ENCODE peak calls at places on chromosomes 12 and 14, in four cellular contexts. E, R, B and G are unnamed samples.
A peak's percentile ranks its signal among the peaks of the same experiment; 100 is the strongest.

GRCh38 chr14:56004323-56004722 is 113.9 kb upstream of the PELI2 start:
- DNase-seq in E (no peak), R (no peak), B (no peak), G (no peak)

GRCh38 chr12:132204064-132204821 is 60.0 kb downstream of the NOC4L start:
- DNase-seq in E (no peak), R (no peak), B (no peak), G (no peak)

GRCh38 chr12:53159195-53159834 is 21.2 kb upstream of the ZNF740 start:
- DNase-seq in E (peak; percentile 90), R (peak; percentile 72), B (peak; percentile 96), G (peak; percentile 77)

GRCh38 chr12:52160200-52160599 is 31.6 kb downstream of the KRT80 start:
- DNase-seq in E (no peak), R (no peak), B (no peak), G (no peak)

GRCh38 chr12:133217219-133217618 is 18.5 kb downstream of the ANHX start:
- DNase-seq in E (no peak), R (no peak), B (no peak), G (no peak)

GRCh38 chr14:103880334-103880985 is 33.1 kb upstream of the PPP1R13B start:
- DNase-seq in E (no peak), R (no peak), B (peak; percentile 54), G (no peak)

GRCh38 chr12:47111392-47111778 is 31.6 kb upstream of the AMIGO2 start:
- DNase-seq in E (no peak), R (no peak), B (no peak), G (no peak)

GRCh38 chr12:78759387-78759786 is 105.2 kb upstream of the SYT1 start:
- DNase-seq in E (no peak), R (no peak), B (no peak), G (peak; percentile 1)

GRCh38 chr12:93514853-93515252 is 47.5 kb downstream of the MRPL42 start:
- DNase-seq in E (no peak), R (no peak), B (no peak), G (no peak)

GRCh38 chr14:75794615-75795038 is 133.6 kb downstream of the TTLL5 start:
- DNase-seq in E (no peak), R (no peak), B (no peak), G (peak; percentile 9)

GRCh38 chr12:117662620-117663395 is 301.4 kb upstream of the NOS1 start:
- DNase-seq in E (no peak), R (no peak), B (no peak), G (no peak)

GRCh38 chr12:76337583-76337982 is 10.6 kb downstream of the BBS10 start:
- DNase-seq in E (no peak), R (no peak), B (no peak), G (no peak)

GRCh38 chr12:114799574-114800487 is 115.9 kb upstream of the TBX3 start:
- DNase-seq in E (no peak), R (no peak), B (no peak), G (peak; percentile 100)

GRCh38 chr14:88962356-88962755 is 137.9 kb downstream of the TTC8 start:
- DNase-seq in E (no peak), R (no peak), B (no peak), G (no peak)

GRCh38 chr12:50151047-50151687 is 16.0 kb downstream of the CERS5 start:
- DNase-seq in E (no peak), R (no peak), B (no peak), G (no peak)

GRCh38 chr12:55725556-55725955 is 3.3 kb downstream of the CD63 start:
- DNase-seq in E (no peak), R (no peak), B (no peak), G (no peak)

GRCh38 chr12:52010152-52010622 is 3.4 kb downstream of the TAMALIN start:
- DNase-seq in E (peak; percentile 89), R (no peak), B (no peak), G (peak; percentile 72)

GRCh38 chr12:6450869-6451347 is 934 bp upstream of the TAPBPL start:
- DNase-seq in E (no peak), R (no peak), B (no peak), G (no peak)

GRCh38 chr12:85036241-85036707 is at the start of the genes LRRIQ1 and TSPAN19:
- DNase-seq in E (no peak), R (peak; percentile 27), B (peak; percentile 75), G (peak; percentile 54)

GRCh38 chr14:58243790-58244555 is 670 bp upstream of the PSMA3 start:
- DNase-seq in E (peak; percentile 33), R (no peak), B (peak; percentile 45), G (peak; percentile 54)

GRCh38 chr14:67584931-67585330 is 15.1 kb downstream of the PIGH start:
- DNase-seq in E (no peak), R (no peak), B (no peak), G (no peak)

DNA sequence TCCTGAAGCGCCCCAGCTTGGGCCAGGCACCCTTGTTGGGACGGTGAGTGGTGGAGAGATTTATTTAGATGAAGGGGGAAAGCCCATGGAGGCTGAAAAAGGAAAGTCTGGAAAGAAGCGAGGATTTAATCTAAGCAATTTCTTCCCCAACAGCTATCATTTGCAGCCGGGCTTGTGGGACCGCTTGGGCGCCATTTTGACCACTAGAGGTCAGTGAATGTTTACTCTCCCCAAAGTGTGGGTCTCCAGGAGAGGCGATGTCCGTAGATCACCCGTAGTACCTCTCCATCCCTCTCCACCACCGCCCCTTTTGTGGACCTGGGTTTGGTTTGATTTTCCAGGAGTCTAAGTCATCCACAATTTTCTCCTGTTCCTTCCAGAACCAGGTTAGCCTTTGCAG is 91.2 kb upstream of the PARP11 start:
- DNase-seq in E (peak; percentile 31), R (no peak), B (peak; percentile 26), G (peak; percentile 18)
- TF ChIP-seq JUNB in E (no peak), R (no peak), B (no peak), G (no peak)

DNA sequence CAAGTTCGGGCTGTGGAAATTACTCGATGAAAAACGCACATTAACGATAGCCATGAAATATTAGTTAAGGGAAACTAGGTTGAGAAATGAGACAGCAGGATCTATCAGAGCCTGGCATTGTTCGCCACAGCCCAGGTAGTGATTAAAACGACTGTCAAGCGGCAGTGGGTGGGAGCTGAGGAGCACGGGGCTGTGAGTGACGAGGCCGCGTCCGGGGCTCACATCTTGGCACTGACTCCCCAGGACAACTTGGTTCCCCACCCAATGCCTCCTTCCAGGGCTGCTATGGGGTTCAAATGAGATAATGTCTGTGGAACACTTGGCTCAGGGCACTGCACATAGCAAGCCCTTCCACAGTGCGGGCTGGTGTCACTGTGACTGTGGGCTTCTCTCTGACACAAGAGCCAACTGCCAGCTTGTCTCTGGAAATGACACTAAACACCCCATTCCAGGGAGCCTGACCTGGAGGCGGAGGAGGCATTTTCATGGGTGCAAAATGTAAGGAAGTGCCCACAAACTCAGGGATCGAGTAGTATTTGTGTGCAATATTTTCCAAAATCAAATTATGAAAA is 19.3 kb downstream of the MMAB start:
- DNase-seq in E (no peak), R (no peak), B (no peak), G (no peak)
- TF ChIP-seq POLR2A in E (peak; percentile 18), R (no peak), B (no peak), G (no peak)

DNA sequence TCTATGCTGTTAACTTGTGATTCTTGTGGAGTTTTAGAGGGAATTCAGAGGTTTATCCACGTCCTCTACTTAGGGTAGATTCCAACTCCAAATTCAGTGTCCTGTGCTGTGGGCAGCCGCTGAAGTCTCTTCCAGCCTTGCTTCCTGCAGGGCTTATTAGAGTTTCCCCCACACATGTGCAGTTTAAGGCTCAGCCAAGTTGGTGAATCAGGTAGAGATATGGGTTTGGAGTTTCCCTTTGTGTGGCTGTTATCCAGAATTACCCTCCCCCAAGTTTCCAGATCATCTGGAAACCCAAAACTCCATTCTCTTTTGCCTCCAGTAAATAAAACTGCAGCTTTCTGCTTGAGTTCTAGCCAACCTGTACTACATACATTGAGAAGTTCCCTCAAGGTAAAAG is 853.7 kb downstream of the GALC start:
- DNase-seq in E (no peak), R (no peak), B (no peak), G (no peak)
- TF ChIP-seq JUNB in E (no peak), R (no peak), B (no peak), G (no peak)

GRCh38 chr14:70907996-70908917 is 998 bp downstream of the PCNX1 start:
- DNase-seq in E (peak; percentile 11), R (no peak), B (peak; percentile 37), G (peak; percentile 70)
- TF ChIP-seq POLR2A in E (no peak), R (peak; percentile 68), B (no peak), G (peak; percentile 46)

DNA sequence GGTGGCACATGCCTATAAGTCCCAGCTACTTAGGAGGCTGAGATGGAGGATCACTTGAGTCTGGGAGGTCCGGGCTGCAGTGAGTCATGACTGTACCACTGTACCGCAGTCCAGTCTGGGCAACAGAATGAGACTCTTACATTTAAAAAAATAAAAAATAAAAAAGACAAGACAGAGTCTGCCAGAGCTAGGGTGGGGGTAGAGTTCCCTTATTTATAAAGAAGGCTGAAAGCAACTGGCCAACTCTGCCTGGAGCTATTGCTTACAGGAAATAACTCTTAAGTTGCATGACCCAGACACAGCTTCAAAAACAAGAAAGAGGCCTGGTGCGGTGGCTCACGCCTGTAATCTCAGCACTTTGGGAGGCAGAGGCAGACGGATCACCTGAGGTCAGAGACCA is 31.5 kb downstream of the NUMB start:
- DNase-seq in E (no peak), R (no peak), B (no peak), G (no peak)
- TF ChIP-seq JUNB in E (no peak), R (no peak), B (no peak), G (no peak)

DNA sequence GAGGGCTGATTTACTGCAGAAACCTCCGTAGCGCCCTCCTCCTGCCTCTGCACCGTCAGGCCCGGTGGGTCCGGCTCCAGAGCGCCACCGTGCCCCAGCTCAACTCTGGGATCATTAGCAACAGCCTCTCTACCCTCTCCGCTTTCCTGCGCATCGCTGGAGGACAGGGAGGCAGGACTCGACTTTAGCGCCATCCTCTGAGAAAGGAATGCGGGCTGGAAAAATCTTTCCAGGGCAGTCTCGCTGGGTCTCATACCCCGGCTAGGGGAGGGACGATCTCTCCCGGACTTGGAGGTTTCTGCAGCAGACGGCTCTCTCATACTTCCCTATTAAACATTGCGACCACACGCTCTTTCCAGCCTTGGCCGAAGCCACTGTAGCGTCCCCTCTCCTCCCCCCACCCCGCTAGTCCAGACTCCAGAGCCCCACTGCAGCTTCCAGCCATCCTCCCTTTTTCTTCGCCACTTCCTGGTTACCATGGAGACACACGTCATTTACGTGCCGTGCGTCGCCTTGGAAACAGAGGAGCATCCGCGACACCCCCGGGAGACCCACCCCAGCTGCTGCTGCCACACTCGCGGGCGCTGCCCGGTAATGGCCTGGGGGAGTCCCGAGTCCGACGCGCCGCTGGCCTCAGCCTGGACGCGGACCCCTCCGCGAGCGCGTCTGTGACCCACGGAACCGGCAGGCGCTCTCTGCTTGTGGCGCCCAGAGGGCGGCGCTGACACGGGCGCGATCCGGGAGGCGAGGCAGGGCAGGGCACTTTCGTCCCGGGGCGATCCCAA is at the start of gene CCDC184:
- DNase-seq in E (peak; percentile 47), R (peak; percentile 24), B (peak; percentile 83), G (no peak)
- TF ChIP-seq POLR2A in E (no peak), R (no peak), B (peak; percentile 47), G (no peak)

GRCh38 chr12:26630546-26631027 is 202.4 kb downstream of the ITPR2 start:
- DNase-seq in E (no peak), R (no peak), B (no peak), G (peak; percentile 72)
- TF ChIP-seq JUNB in E (no peak), R (no peak), B (no peak), G (no peak)

GRCh38 chr14:73774671-73775070 is 60.5 kb upstream of the PNMA1 start:
- DNase-seq in E (no peak), R (no peak), B (no peak), G (no peak)

GRCh38 chr14:73770977-73771847 is 57.0 kb upstream of the PNMA1 start:
- DNase-seq in E (no peak), R (no peak), B (no peak), G (no peak)

GRCh38 chr14:73774244-73774575 is 60.0 kb upstream of the PNMA1 start:
- DNase-seq in E (no peak), R (no peak), B (no peak), G (no peak)

GRCh38 chr14:73773441-73774243 is 59.5 kb upstream of the PNMA1 start:
- DNase-seq in E (no peak), R (no peak), B (no peak), G (no peak)

GRCh38 chr14:73771848-73772705 is 57.9 kb upstream of the PNMA1 start:
- DNase-seq in E (peak; percentile 91), R (peak; percentile 85), B (no peak), G (peak; percentile 94)
- TF ChIP-seq POLR2A in E (no peak), R (peak; percentile 82), B (no peak), G (no peak)